ENCODE peak calls at places on chromosome 9, in five cellular contexts. R is AG08396, Y is NCI-H524, T is lower leg skin, P is HCT116. W is an unnamed sample.

GRCh38 chr9:87824216-87824875 is 58.3 kb upstream of the SPATA31E1 start:
- DNase-seq in R (no peak), Y (no peak), T (no peak), P (no peak), W (no peak)

GRCh38 chr9:132185164-132186009 is 23.5 kb downstream of the NTNG2 start:
- DNase-seq in R (no peak), Y (no peak), T (no peak), P (no peak), W (no peak)

GRCh38 chr9:76634356-76635054 is 129.7 kb upstream of the PCA3 start:
- DNase-seq in R (no peak), Y (no peak), T (no peak), P (peak), W (peak)

GRCh38 chr9:132946216-132946615 is 1.8 kb upstream of the TSC1 start:
- DNase-seq in R (no peak), Y (peak), T (no peak), P (no peak), W (no peak)

GRCh38 chr9:82939451-82939850 is 123.5 kb downstream of the RASEF start:
- DNase-seq in R (no peak), Y (no peak), T (no peak), P (no peak), W (peak)

GRCh38 chr9:68883224-68883623 is 130.7 kb downstream of the PRKACG start:
- DNase-seq in R (no peak), Y (no peak), T (no peak), P (no peak), W (no peak)

GRCh38 chr9:70479880-70480291 is 65.4 kb upstream of the KLF9 start:
- DNase-seq in R (peak), Y (peak), T (no peak), P (no peak), W (no peak)

GRCh38 chr9:123412171-123412820 is 56.3 kb downstream of the CRB2 start:
- DNase-seq in R (no peak), Y (no peak), T (no peak), P (no peak), W (no peak)

GRCh38 chr9:134475051-134475790 is 149.0 kb downstream of the RXRA start:
- DNase-seq in R (peak), Y (no peak), T (peak), P (no peak), W (peak)

GRCh38 chr9:37575921-37576721 is at the start of gene FBXO10:
- DNase-seq in R (peak), Y (peak), T (peak), P (no peak), W (peak)

GRCh38 chr9:21323091-21323490 is 12.1 kb downstream of the KLHL9 start:
- DNase-seq in R (no peak), Y (peak), T (no peak), P (no peak), W (no peak)

GRCh38 chr9:135921749-135922310 is 14.5 kb upstream of the CAMSAP1 start:
- DNase-seq in R (peak), Y (no peak), T (no peak), P (no peak), W (no peak)